ENCODE peak calls at places on chromosomes 12 and 14, in ten cellular contexts. U, S, P, V, M, X, C, F, R and L are unnamed samples.
A peak's percentile ranks its signal among the peaks of the same experiment; 100 is the strongest.

GRCh38 chr12:80624986-80625530 is 82.4 kb upstream of the MYF6 start:
- DNase-seq in X (no peak), R (no peak), F (no peak), U (no peak), M (no peak), V (no peak), C (no peak), S (no peak), P (no peak), L (no peak)

GRCh38 chr14:58907803-58908202 is 270.0 kb downstream of the DACT1 start:
- DNase-seq in R (no peak), P (no peak), X (no peak), U (no peak), F (no peak), V (no peak), C (no peak), M (no peak), S (no peak), L (no peak)

GRCh38 chr12:104056419-104056972 is 6.5 kb upstream of the GLT8D2 start:
- DNase-seq in R (no peak), P (no peak), F (no peak), U (no peak), V (no peak), C (no peak), M (no peak), X (no peak), S (no peak), L (no peak)

GRCh38 chr14:101972126-101972785 is 7.9 kb downstream of the DYNC1H1 start:
- DNase-seq in F (no peak), S (peak; percentile 99), U (no peak), M (peak; percentile 96), X (peak; percentile 96), R (peak; percentile 83), V (peak; percentile 39), C (no peak), P (peak; percentile 91), L (peak; percentile 87)

GRCh38 chr14:96512602-96513397 is 10.6 kb downstream of the PAPOLA start:
- DNase-seq in C (no peak), M (no peak), U (no peak), P (no peak), S (no peak), V (no peak), R (no peak), X (no peak), F (no peak), L (no peak)

GRCh38 chr12:52873832-52874572 is 25.2 kb upstream of the KRT78 start:
- DNase-seq in P (peak; percentile 78), U (peak; percentile 85), M (peak; percentile 96), S (peak; percentile 79), X (no peak), F (no peak), C (peak; percentile 96), R (peak; percentile 91), V (peak; percentile 99), L (peak; percentile 94)

GRCh38 chr12:91424506-91424905 is 241.9 kb upstream of the DCN start:
- DNase-seq in F (no peak), C (no peak), R (no peak), X (no peak), V (no peak), S (no peak), U (no peak), M (no peak), P (no peak), L (no peak)

GRCh38 chr12:64039285-64039871 is 182.7 kb downstream of the KICS2 start:
- DNase-seq in X (peak; percentile 38), C (no peak), V (no peak), M (peak; percentile 91), U (no peak), S (peak; percentile 80), R (peak; percentile 61), F (no peak), P (no peak), L (no peak)

GRCh38 chr14:58904771-58905170 is 267.0 kb downstream of the DACT1 start:
- DNase-seq in P (no peak), S (no peak), M (no peak), C (no peak), X (no peak), R (no peak), F (no peak), U (no peak), V (no peak), L (no peak)

GRCh38 chr12:18224745-18225144 is 36.6 kb upstream of the PIK3C2G start:
- DNase-seq in U (no peak), P (peak; percentile 26), M (no peak), R (no peak), F (no peak), V (no peak), C (no peak), S (no peak), X (peak; percentile 4), L (no peak)

GRCh38 chr12:54935235-54935951 is 49.2 kb downstream of the TESPA1 start:
- DNase-seq in R (no peak), U (no peak), S (peak; percentile 67), P (peak; percentile 77), C (no peak), F (peak; percentile 60), V (peak; percentile 49), M (no peak), X (peak; percentile 64), L (no peak)

GRCh38 chr14:38211258-38211735 is 3.6 kb downstream of the SSTR1 start:
- DNase-seq in S (no peak), C (peak; percentile 77), F (no peak), X (no peak), U (no peak), M (no peak), V (no peak), P (no peak), R (no peak), L (no peak)
- H3K4me3 ChIP-seq in S (peak overlapping the region; percentile 81), C (peak overlapping the region; percentile 50), F (no peak overlapping the region), X (no peak overlapping the region), U (peak overlapping the region; percentile 39), M (peak overlapping the region; percentile 41), V (no peak overlapping the region), P (no peak overlapping the region), R (peak overlapping the region; percentile 50), L (peak overlapping the region; percentile 44)

GRCh38 chr14:69643430-69644200 is 32.2 kb downstream of the SUSD6 start:
- DNase-seq in S (peak; percentile 89), F (no peak), M (no peak), U (no peak), C (no peak), X (peak; percentile 82), P (peak; percentile 75), R (peak; percentile 86), V (no peak), L (peak; percentile 83)
- TF ChIP-seq POLR2AphosphoS5 in S (no peak), F (no peak), M (peak; percentile 57), U (no peak), C (peak; percentile 7), X (no peak), P (peak; percentile 61), R (peak; percentile 45), V (no peak), L (no peak)

GRCh38 chr14:37588956-37589737 is 5.9 kb downstream of the FOXA1 start:
- DNase-seq in U (no peak), X (no peak), M (no peak), S (no peak), R (peak; percentile 24), V (no peak), P (no peak), F (no peak), C (no peak), L (no peak)

GRCh38 chr14:37591311-37591940 is 3.6 kb downstream of the FOXA1 start:
- DNase-seq in V (no peak), F (no peak), P (no peak), S (no peak), R (peak; percentile 51), M (no peak), U (no peak), X (no peak), C (peak; percentile 89), L (no peak)

GRCh38 chr14:37591941-37592287 is 3.1 kb downstream of the FOXA1 start:
- DNase-seq in R (peak; percentile 36), S (no peak), V (no peak), M (no peak), C (no peak), F (no peak), X (no peak), U (no peak), P (no peak), L (no peak)

GRCh38 chr14:37590096-37590809 is 4.8 kb downstream of the FOXA1 start:
- DNase-seq in F (no peak), X (no peak), S (no peak), R (no peak), U (no peak), M (no peak), V (no peak), C (no peak), P (no peak), L (no peak)

GRCh38 chr14:37590810-37591139 is 4.3 kb downstream of the FOXA1 start:
- DNase-seq in V (no peak), M (no peak), X (no peak), S (no peak), F (no peak), C (no peak), U (no peak), P (no peak), R (no peak), L (no peak)
- H3K27me3 ChIP-seq in V (no peaks in the 10 kb centered on the region), M (peaks cover 99% of the 10 kb centered on the region), X (no peaks in the 10 kb centered on the region), S (peaks cover 88% of the 10 kb centered on the region), F (no peaks in the 10 kb centered on the region), C (peaks cover 40% of the 10 kb centered on the region), U (peaks cover 100% of the 10 kb centered on the region), P (no peaks in the 10 kb centered on the region), R (peaks cover 98% of the 10 kb centered on the region), L (peaks cover 94% of the 10 kb centered on the region)

GRCh38 chr12:9736931-9737705 is 4.2 kb upstream of the CLECL1 start:
- DNase-seq in F (no peak), U (no peak), C (no peak), X (no peak), V (no peak), R (no peak), P (no peak), S (peak; percentile 45), M (no peak), L (no peak)

GRCh38 chr12:9741726-9742125 is 8.8 kb upstream of the CLECL1 start:
- DNase-seq in R (peak; percentile 67), M (no peak), S (no peak), V (no peak), F (peak; percentile 89), U (peak; percentile 80), X (no peak), P (no peak), C (no peak), L (no peak)

GRCh38 chr12:9745191-9745590 is 12.3 kb upstream of the CLECL1 start:
- DNase-seq in U (no peak), C (no peak), R (no peak), V (no peak), X (no peak), P (no peak), F (no peak), M (no peak), S (no peak), L (no peak)

GRCh38 chr12:9740109-9740750 is 7.3 kb upstream of the CLECL1 start:
- DNase-seq in F (no peak), X (no peak), U (peak; percentile 78), C (no peak), P (no peak), M (no peak), R (peak; percentile 24), V (no peak), S (no peak), L (no peak)

DNA sequence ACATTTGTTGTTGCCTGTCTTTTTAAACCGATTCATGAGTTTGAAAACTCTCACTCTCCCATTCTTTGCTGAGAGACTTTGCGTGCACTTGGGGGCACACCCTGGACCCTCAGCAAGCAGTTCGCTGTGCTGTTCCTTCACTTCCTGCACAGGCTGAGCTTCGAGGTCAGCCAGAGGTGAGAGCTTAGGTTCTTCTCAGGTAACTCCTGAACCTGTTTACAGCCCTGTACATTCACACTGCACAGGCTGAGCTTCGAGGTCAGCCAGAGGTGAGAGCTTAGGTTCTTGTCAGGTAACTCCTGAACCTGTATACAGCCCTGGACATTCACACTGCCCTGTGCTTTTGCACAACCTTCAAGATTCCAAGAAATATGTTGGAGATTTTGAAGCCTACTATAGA is 9.8 kb upstream of the CLECL1 start:
- DNase-seq in V (no peak), P (no peak), F (no peak), M (no peak), C (no peak), U (peak; percentile 72), X (no peak), R (peak; percentile 33), S (no peak), L (no peak)
- H3K4me3 ChIP-seq in V (no peak overlapping the region), P (no peak overlapping the region), F (peak overlapping the region; percentile 36), M (no peak overlapping the region), C (no peak overlapping the region), U (no peak overlapping the region), X (peak overlapping the region; percentile 14), R (no peak overlapping the region), S (no peak overlapping the region), L (no peak overlapping the region)